ENCODE peak calls at places on chromosomes 12 and 14, in seven cellular contexts. F is right lobe of liver, I is gastrocnemius medialis, B is MM.1S, O is tibial nerve, J is endodermal cell, N is ovary. H is an unnamed sample.

GRCh38 chr12:97575792-97576191 is 113.2 kb downstream of the RMST start:
- DNase-seq in F (no peak), I (no peak), B (no peak), O (no peak), J (no peak), N (no peak), H (no peak)

GRCh38 chr14:50050171-50050570 is 66.2 kb downstream of the VCPKMT start:
- DNase-seq in F (no peak), I (no peak), B (no peak), O (no peak), J (no peak), N (no peak), H (no peak)

GRCh38 chr12:56630180-56630632 is at the start of gene BAZ2A:
- DNase-seq in F (peak; percentile 94), I (peak; percentile 85), B (peak; percentile 86), O (peak; percentile 81), J (peak; percentile 99), N (peak; percentile 86), H (peak; percentile 85)

GRCh38 chr12:46110220-46110700 is 119.9 kb upstream of the SCAF11 start:
- DNase-seq in F (peak; percentile 80), I (no peak), B (no peak), O (no peak), J (no peak), N (no peak), H (no peak)

GRCh38 chr12:3049176-3049575 is 28.0 kb upstream of the TSPAN9 start:
- DNase-seq in F (no peak), I (no peak), B (no peak), O (no peak), J (no peak), N (no peak), H (no peak)

GRCh38 chr12:76375470-76375869 is 27.3 kb upstream of the BBS10 start:
- DNase-seq in F (no peak), I (no peak), B (no peak), O (no peak), J (no peak), N (no peak), H (no peak)

GRCh38 chr12:46342562-46343033 is 30.0 kb downstream of the SLC38A2 start:
- DNase-seq in F (no peak), I (no peak), B (no peak), O (peak; percentile 24), J (peak; percentile 83), N (no peak), H (no peak)

GRCh38 chr14:35405304-35405996 is 901 bp upstream of the NFKBIA start:
- DNase-seq in F (no peak), I (peak; percentile 66), B (no peak), O (peak; percentile 56), J (peak; percentile 68), N (peak; percentile 61), H (peak; percentile 68)

GRCh38 chr12:120368789-120369475 is at the start of gene MSI1:
- DNase-seq in F (no peak), I (no peak), B (no peak), O (no peak), J (peak; percentile 84), N (no peak), H (no peak)

GRCh38 chr12:95473440-95473946 is 459 bp upstream of the METAP2 start:
- DNase-seq in F (peak; percentile 61), I (peak; percentile 36), B (peak; percentile 39), O (peak; percentile 57), J (no peak), N (peak; percentile 36), H (no peak)

GRCh38 chr12:6643569-6644256 is 3.5 kb downstream of the ACRBP start:
- DNase-seq in F (no peak), I (peak; percentile 25), B (no peak), O (no peak), J (no peak), N (no peak), H (no peak)

GRCh38 chr12:57619434-57620244 is 8.4 kb downstream of the ARHGEF25 start:
- DNase-seq in F (no peak), I (no peak), B (no peak), O (no peak), J (peak; percentile 91), N (no peak), H (no peak)

GRCh38 chr14:102221026-102221425 is 81.3 kb downstream of the WDR20 start:
- DNase-seq in F (no peak), I (no peak), B (no peak), O (no peak), J (peak; percentile 88), N (no peak), H (no peak)

GRCh38 chr14:92314182-92314581 is 8.8 kb upstream of the SLC24A4 start:
- DNase-seq in F (no peak), I (no peak), B (no peak), O (no peak), J (no peak), N (no peak), H (no peak)

GRCh38 chr12:81797100-81797499 is 38.0 kb upstream of the PPFIA2 start:
- DNase-seq in F (no peak), I (no peak), B (peak; percentile 48), O (no peak), J (peak; percentile 38), N (no peak), H (no peak)

GRCh38 chr12:3225154-3225795 is 148.1 kb downstream of the TSPAN9 start:
- DNase-seq in F (no peak), I (no peak), B (no peak), O (no peak), J (no peak), N (no peak), H (no peak)

GRCh38 chr12:28023156-28023887 is 50.8 kb upstream of the PTHLH start:
- DNase-seq in F (no peak), I (no peak), B (no peak), O (no peak), J (no peak), N (no peak), H (no peak)

GRCh38 chr12:39723831-39724230 is 104.2 kb upstream of the ABCD2 start:
- DNase-seq in F (no peak), I (no peak), B (no peak), O (no peak), J (peak; percentile 60), N (no peak), H (no peak)

GRCh38 chr12:61654698-61655097 is 605.5 kb upstream of the USP15 start:
- DNase-seq in F (peak; percentile 48), I (no peak), B (peak; percentile 28), O (no peak), J (no peak), N (no peak), H (no peak)

GRCh38 chr12:81759215-81759991 is at the start of gene PPFIA2:
- DNase-seq in F (no peak), I (peak; percentile 11), B (peak; percentile 52), O (no peak), J (peak; percentile 91), N (peak; percentile 22), H (no peak)

GRCh38 chr14:100304825-100305445 is 1.3 kb downstream of the SLC25A29 start:
- DNase-seq in F (no peak), I (no peak), B (no peak), O (peak; percentile 25), J (peak; percentile 91), N (peak; percentile 71), H (peak; percentile 73)

GRCh38 chr12:45613306-45613705 is 116.2 kb upstream of the ARID2 start:
- DNase-seq in F (no peak), I (no peak), B (no peak), O (no peak), J (no peak), N (no peak), H (no peak)

GRCh38 chr12:26369588-26369987 is 174.2 kb downstream of the SSPN start:
- DNase-seq in F (no peak), I (no peak), B (no peak), O (peak; percentile 6), J (no peak), N (peak; percentile 39), H (no peak)

GRCh38 chr12:39441963-39442894 is 691 bp downstream of the KIF21A start:
- DNase-seq in F (peak; percentile 62), I (peak; percentile 44), B (peak; percentile 33), O (peak; percentile 18), J (peak; percentile 86), N (peak; percentile 27), H (peak; percentile 63)

GRCh38 chr12:109541412-109541725 is 31.9 kb downstream of the MMAB start:
- DNase-seq in F (no peak), I (no peak), B (no peak), O (no peak), J (no peak), N (no peak), H (no peak)

GRCh38 chr12:55893723-55894122 is 34.0 kb downstream of the PYM1 start:
- DNase-seq in F (no peak), I (no peak), B (no peak), O (no peak), J (no peak), N (no peak), H (no peak)

GRCh38 chr14:65310568-65310967 is 102.0 kb upstream of the FUT8 start:
- DNase-seq in F (no peak), I (no peak), B (no peak), O (no peak), J (no peak), N (no peak), H (no peak)

GRCh38 chr12:106745181-106745745 is 29.2 kb upstream of the RIC8B start:
- DNase-seq in F (no peak), I (no peak), B (no peak), O (no peak), J (no peak), N (no peak), H (no peak)
- H3K36me3 ChIP-seq in F (no peaks in the 10 kb centered on the region), I (no peaks in the 10 kb centered on the region), B (no peaks in the 10 kb centered on the region), O (no peaks in the 10 kb centered on the region), J (no peaks in the 10 kb centered on the region), N (no peaks in the 10 kb centered on the region), H (no peaks in the 10 kb centered on the region)

GRCh38 chr12:53717319-53717718 is 9.9 kb downstream of the CALCOCO1 start:
- DNase-seq in F (no peak), I (no peak), B (no peak), O (no peak), J (no peak), N (no peak), H (no peak)
- H3K36me3 ChIP-seq in F (peaks cover 8% of the 10 kb centered on the region), I (no peaks in the 10 kb centered on the region), B (no peaks in the 10 kb centered on the region), O (peaks cover 2% of the 10 kb centered on the region), J (peaks cover 3% of the 10 kb centered on the region), N (no peaks in the 10 kb centered on the region), H (peaks cover 84% of the 10 kb centered on the region)

DNA sequence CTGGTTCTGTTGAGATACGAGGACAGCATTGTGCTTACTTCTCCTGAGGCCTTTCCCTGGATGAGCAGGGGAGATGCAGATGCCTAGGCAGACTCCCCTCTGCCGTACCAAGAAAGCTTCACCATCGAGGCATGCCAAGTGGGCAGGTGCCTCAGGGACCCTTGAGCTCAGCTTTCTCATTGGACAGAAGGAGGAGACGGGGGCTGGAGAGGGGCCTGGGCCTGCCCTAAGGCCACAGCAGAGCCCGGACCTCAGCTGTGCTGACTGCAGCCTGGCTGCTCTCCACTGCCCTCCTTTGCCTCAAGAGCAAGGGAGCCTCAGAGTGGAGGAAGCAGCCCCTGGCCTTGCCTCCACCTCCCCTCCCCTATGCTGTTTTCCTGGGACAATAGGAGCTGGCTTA is 23.4 kb downstream of the SERPINA1 start:
- DNase-seq in F (no peak), I (no peak), B (no peak), O (no peak), J (peak; percentile 40), N (no peak), H (no peak)
- H3K36me3 ChIP-seq in F (no peaks in the 10 kb centered on the region), I (no peaks in the 10 kb centered on the region), B (no peaks in the 10 kb centered on the region), O (no peaks in the 10 kb centered on the region), J (no peaks in the 10 kb centered on the region), N (no peaks in the 10 kb centered on the region), H (no peaks in the 10 kb centered on the region)

DNA sequence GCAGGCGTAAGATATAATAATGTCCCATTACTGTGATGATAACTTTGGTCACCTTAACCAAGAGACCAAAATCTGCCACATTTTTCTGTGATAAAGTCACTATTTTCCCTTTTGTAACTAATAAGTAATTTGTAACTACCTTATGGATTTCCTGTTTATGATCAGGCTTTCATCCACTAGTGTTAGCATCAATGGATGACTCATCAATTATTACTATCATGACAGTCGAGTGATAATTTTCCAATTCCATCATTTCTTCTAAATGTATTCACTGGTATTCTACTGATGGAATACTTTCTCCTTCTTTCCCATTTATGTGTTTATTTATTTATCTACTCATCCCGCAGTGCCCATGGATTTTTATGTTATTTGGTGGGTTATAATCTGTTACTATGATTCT is 148.4 kb downstream of the UNC79 start:
- DNase-seq in F (no peak), I (no peak), B (no peak), O (no peak), J (no peak), N (no peak), H (no peak)
- H3K36me3 ChIP-seq in F (no peaks in the 10 kb centered on the region), I (no peaks in the 10 kb centered on the region), B (no peaks in the 10 kb centered on the region), O (no peaks in the 10 kb centered on the region), J (no peaks in the 10 kb centered on the region), N (no peaks in the 10 kb centered on the region), H (no peaks in the 10 kb centered on the region)

H was measured in right atrium auricular region.